ENCODE peak calls at places on chromosomes 16 and 17, in five cellular contexts. E is progenitor cell of endocrine pancreas; T is SHP77; O is amniotic stem cell; W is activated T-cell treated with anti-CD3 and anti-CD28 coated beads, Interleukin-2, amount 50 U/mL, for 24 hours. X is an unnamed sample.

GRCh38 chr16:82653550-82654511 is 27.1 kb downstream of the CDH13 start:
- DNase-seq in E (no peak), T (no peak), O (peak; percentile 47), W (peak; percentile 60), X (no peak)

GRCh38 chr16:85037050-85037410 is 9.4 kb downstream of the KIAA0513 start:
- DNase-seq in E (no peak), T (peak; percentile 89), O (no peak), W (no peak), X (no peak)

GRCh38 chr17:55668581-55668980 is 54.1 kb downstream of the TMEM100 start:
- DNase-seq in E (no peak), T (no peak), O (no peak), W (no peak), X (no peak)

GRCh38 chr16:81694494-81695285 is 84.4 kb upstream of the PLCG2 start:
- DNase-seq in E (no peak), T (no peak), O (no peak), W (no peak), X (no peak)

GRCh38 chr16:28108590-28109247 is 45.2 kb upstream of the GSG1L start:
- DNase-seq in E (no peak), T (no peak), O (no peak), W (no peak), X (no peak)

GRCh38 chr16:10728035-10728462 is 15.6 kb upstream of the NUBP1 start:
- DNase-seq in E (no peak), T (no peak), O (no peak), W (no peak), X (no peak)

GRCh38 chr17:82350182-82351030 is 8.6 kb upstream of the TEX19 start:
- DNase-seq in E (no peak), T (peak; percentile 66), O (no peak), W (peak; percentile 65), X (no peak)

GRCh38 chr17:27049104-27049784 is 244.7 kb upstream of the WSB1 start:
- DNase-seq in E (no peak), T (no peak), O (no peak), W (no peak), X (no peak)

GRCh38 chr16:76926595-76926994 is 264.4 kb upstream of the MON1B start:
- DNase-seq in E (no peak), T (no peak), O (no peak), W (no peak), X (no peak)

GRCh38 chr17:78180083-78180482 is 6.8 kb downstream of the TK1 start:
- DNase-seq in E (no peak), T (no peak), O (no peak), W (no peak), X (no peak)

GRCh38 chr17:72677714-72678390 is 414.6 kb downstream of the SLC39A11 start:
- DNase-seq in E (no peak), T (no peak), O (peak; percentile 9), W (no peak), X (no peak)

GRCh38 chr16:89168381-89169189 is 3.0 kb upstream of the CDH15 start:
- DNase-seq in E (no peak), T (no peak), O (no peak), W (no peak), X (no peak)

GRCh38 chr17:48804936-48805411 is 12.1 kb downstream of the TTLL6 start:
- DNase-seq in E (peak; percentile 82), T (peak; percentile 75), O (no peak), W (peak; percentile 82), X (no peak)

GRCh38 chr17:8287651-8288335 is 677 bp upstream of the RANGRF start:
- DNase-seq in E (no peak), T (no peak), O (no peak), W (no peak), X (peak; percentile 37)

GRCh38 chr17:61426482-61427304 is 25.5 kb upstream of the TBX4 start:
- DNase-seq in E (no peak), T (no peak), O (no peak), W (no peak), X (no peak)

GRCh38 chr16:54817940-54818574 is 112.6 kb upstream of the IRX5 start:
- DNase-seq in E (no peak), T (no peak), O (no peak), W (no peak), X (no peak)

GRCh38 chr17:10713336-10713735 is 15.9 kb downstream of the ADPRM start:
- DNase-seq in E (no peak), T (no peak), O (no peak), W (no peak), X (no peak)

GRCh38 chr17:27157297-27157696 is 136.6 kb upstream of the WSB1 start:
- DNase-seq in E (no peak), T (no peak), O (no peak), W (no peak), X (no peak)

GRCh38 chr17:43477832-43478634 is 5.7 kb upstream of the DHX8 start:
- DNase-seq in E (no peak), T (no peak), O (no peak), W (no peak), X (no peak)

GRCh38 chr17:59643159-59643857 is 23.6 kb downstream of the CLTC start:
- DNase-seq in E (no peak), T (no peak), O (no peak), W (no peak), X (no peak)

GRCh38 chr16:71894921-71895678 is at the start of gene IST1:
- DNase-seq in E (peak; percentile 98), T (peak; percentile 94), O (peak; percentile 99), W (peak; percentile 98), X (peak; percentile 81)

GRCh38 chr16:52816993-52817392 is 235.7 kb downstream of the CHD9NB start:
- DNase-seq in E (no peak), T (no peak), O (no peak), W (no peak), X (no peak)

GRCh38 chr17:280901-281300 is 71.7 kb downstream of the RPH3AL start:
- DNase-seq in E (no peak), T (no peak), O (no peak), W (no peak), X (no peak)

GRCh38 chr16:72848759-72849664 is 198.9 kb downstream of the ZFHX3 start:
- DNase-seq in E (no peak), T (peak; percentile 94), O (peak; percentile 82), W (no peak), X (peak; percentile 69)

GRCh38 chr16:57000271-57001025 is 11.1 kb downstream of the NLRC5 start:
- DNase-seq in E (no peak), T (no peak), O (peak; percentile 23), W (peak; percentile 71), X (no peak)

GRCh38 chr17:4187076-4187475 is 44.1 kb downstream of the CYB5D2 start:
- DNase-seq in E (no peak), T (no peak), O (no peak), W (no peak), X (no peak)

GRCh38 chr17:77308768-77309726 is 168.3 kb downstream of the SEC14L1 start:
- DNase-seq in E (no peak), T (no peak), O (no peak), W (no peak), X (no peak)

GRCh38 chr16:66271074-66272060 is 95.1 kb upstream of the CDH5 start:
- DNase-seq in E (no peak), T (no peak), O (no peak), W (no peak), X (no peak)

GRCh38 chr16:28181557-28181914 is 30.2 kb downstream of the XPO6 start:
- DNase-seq in E (no peak), T (no peak), O (peak; percentile 76), W (no peak), X (no peak)

GRCh38 chr17:44473367-44473766 is 29.8 kb downstream of the GPATCH8 start:
- DNase-seq in E (no peak), T (no peak), O (no peak), W (no peak), X (no peak)

GRCh38 chr17:9371019-9371418 is 204.6 kb downstream of the STX8 start:
- DNase-seq in E (no peak), T (peak; percentile 90), O (peak; percentile 43), W (no peak), X (peak; percentile 69)

GRCh38 chr16:74743668-74744299 is 30.8 kb downstream of the FA2H start:
- DNase-seq in E (no peak), T (peak; percentile 60), O (peak; percentile 46), W (no peak), X (peak; percentile 74)

GRCh38 chr17:78671607-78672404 is 94.6 kb upstream of the DNAH17 start:
- DNase-seq in E (no peak), T (no peak), O (no peak), W (no peak), X (no peak)

GRCh38 chr17:47690121-47690520 is 3.8 kb upstream of the TBKBP1 start:
- DNase-seq in E (no peak), T (no peak), O (no peak), W (no peak), X (no peak)

GRCh38 chr16:85729452-85729851 is 21.4 kb downstream of the C16orf74 start:
- DNase-seq in E (no peak), T (no peak), O (no peak), W (no peak), X (no peak)